ENCODE peak calls at places on chromosomes 1 and 21, in eight cellular contexts. B is right cardiac atrium, Q is Peyer's patch, K is body of pancreas, I is esophagus muscularis mucosa, L is aorta, U is mesenchymal stem cell, X is sigmoid colon. T is an unnamed sample. For H3K9me3 and H3K27me3, the result is how much of the 10 kb centered on the place peaks cover.

GRCh38 chr1:59595774-59596173 is 219.0 kb upstream of the HOOK1 start:
- DNase-seq in B (no peak), Q (no peak), K (no peak), I (no peak), L (no peak), U (peak), X (no peak), T (no peak)

GRCh38 chr21:37682908-37683307 is 233.3 kb downstream of the KCNJ6 start:
- DNase-seq in B (no peak), Q (no peak), K (no peak), I (no peak), L (no peak), U (no peak), X (no peak), T (no peak)

GRCh38 chr1:93350322-93350721 is 4.6 kb downstream of the DR1 start:
- DNase-seq in B (no peak), Q (no peak), K (no peak), I (no peak), L (no peak), U (no peak), X (no peak), T (no peak)

GRCh38 chr1:213464786-213465460 is 413.9 kb downstream of the RPS6KC1 start:
- DNase-seq in B (no peak), Q (no peak), K (no peak), I (peak), L (no peak), U (no peak), X (no peak), T (no peak)

GRCh38 chr1:37393585-37394120 is 80.7 kb upstream of the ZC3H12A start:
- DNase-seq in B (no peak), Q (no peak), K (no peak), I (no peak), L (no peak), U (no peak), X (no peak), T (no peak)

GRCh38 chr1:187067160-187067559 is 238.4 kb downstream of the PLA2G4A start:
- DNase-seq in B (peak), Q (no peak), K (no peak), I (no peak), L (no peak), U (no peak), X (no peak), T (no peak)

GRCh38 chr21:42220138-42220701 is 1.3 kb downstream of the ABCG1 start:
- DNase-seq in B (peak), Q (peak), K (peak), I (peak), L (peak), U (peak), X (peak), T (peak)

GRCh38 chr1:44361478-44361877 is 6.4 kb upstream of the ERI3 start:
- DNase-seq in B (no peak), Q (no peak), K (no peak), I (no peak), L (no peak), U (no peak), X (no peak), T (no peak)

GRCh38 chr1:205810448-205811157 is 2.4 kb downstream of the SLC41A1 start:
- DNase-seq in B (no peak), Q (no peak), K (no peak), I (no peak), L (no peak), U (peak), X (no peak), T (no peak)

GRCh38 chr21:31612889-31613785 is 46.4 kb upstream of the SOD1 start:
- DNase-seq in B (no peak), Q (no peak), K (no peak), I (no peak), L (no peak), U (peak), X (no peak), T (no peak)

GRCh38 chr1:154263465-154264332 is 8.7 kb upstream of the HAX1 start:
- DNase-seq in B (no peak), Q (peak), K (no peak), I (no peak), L (no peak), U (peak), X (no peak), T (no peak)

GRCh38 chr1:205082431-205082830 is 1.8 kb downstream of the TMEM81 start:
- DNase-seq in B (no peak), Q (no peak), K (no peak), I (no peak), L (no peak), U (no peak), X (no peak), T (no peak)

GRCh38 chr21:32484706-32485380 is 72.3 kb downstream of the EVA1C start:
- DNase-seq in B (no peak), Q (no peak), K (peak), I (no peak), L (peak), U (no peak), X (no peak), T (no peak)

DNA sequence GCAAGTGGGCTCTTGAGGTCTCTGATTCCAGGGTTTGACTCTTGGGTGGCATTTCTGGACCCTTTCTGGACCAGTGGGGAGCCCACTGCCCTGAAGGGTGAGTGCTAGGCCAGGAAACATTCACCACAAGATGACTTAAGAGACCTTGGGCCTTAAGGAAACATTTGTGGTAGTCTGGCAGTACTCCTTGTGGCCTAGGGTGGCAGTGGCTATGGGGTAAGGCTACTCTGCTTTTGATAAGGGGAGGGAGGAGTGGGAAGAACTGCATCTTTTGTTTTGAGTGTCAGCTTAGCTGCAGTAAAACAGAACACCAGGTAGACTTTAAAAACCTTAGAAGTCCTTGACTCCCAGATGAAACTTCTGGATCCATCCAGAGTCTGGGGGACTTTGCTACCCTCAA is 529.3 kb upstream of the LRRC7 start:
- DNase-seq in B (no peak), Q (no peak), K (no peak), I (no peak), L (no peak), U (no peak), X (no peak), T (no peak)
- H3K9me3 ChIP-seq in B (under half), Q (under half), K (under half), I (under half), L (under half), U (under half), X (under half), T (under half)

DNA sequence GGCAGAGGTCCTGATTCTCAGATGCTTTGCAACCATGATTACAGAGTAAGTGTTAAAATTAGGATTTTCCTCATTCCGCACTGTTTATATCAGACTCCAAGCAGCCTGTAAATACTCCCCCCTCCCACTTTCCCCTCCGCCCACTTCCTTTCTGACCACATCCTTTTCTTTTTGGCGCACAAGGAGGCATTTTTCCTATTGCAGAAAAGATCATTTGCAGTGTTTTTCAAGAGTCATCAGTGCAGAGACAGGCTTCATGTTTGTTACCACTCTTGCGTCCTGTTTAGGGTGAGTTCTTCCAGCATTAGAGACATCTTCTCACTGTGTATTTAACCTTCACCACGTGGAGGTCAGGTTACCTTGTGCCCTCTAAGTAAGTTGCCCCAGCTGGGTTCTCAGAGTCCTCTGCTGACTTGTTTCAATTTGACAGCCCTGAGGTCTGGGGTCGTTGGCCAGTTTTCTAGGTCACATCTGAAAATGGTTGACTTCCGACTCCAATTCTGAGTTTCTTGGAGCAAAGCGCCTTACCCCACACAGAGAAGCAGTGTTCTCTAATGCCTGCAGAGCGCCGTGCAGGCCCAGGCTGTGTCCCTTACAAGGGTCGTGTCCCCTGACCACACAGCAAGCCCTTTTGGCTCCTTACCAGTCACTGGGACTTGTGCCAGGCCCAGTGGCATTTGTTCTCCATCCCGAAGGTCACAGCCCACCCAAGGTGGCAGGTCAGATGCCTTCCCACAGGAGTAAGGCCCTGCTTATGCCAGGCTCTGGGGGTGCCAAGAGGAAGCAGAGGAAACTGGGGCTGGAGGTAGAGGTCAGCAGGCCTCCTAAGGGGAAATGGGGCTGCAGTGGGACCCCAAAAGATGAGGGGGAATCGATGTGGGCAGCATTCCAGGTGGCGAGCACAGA is 85.6 kb downstream of the FAM78B start:
- DNase-seq in B (peak), Q (no peak), K (no peak), I (no peak), L (no peak), U (no peak), X (no peak), T (no peak)
- H3K27ac ChIP-seq in B (no peak), Q (peak), K (no peak), I (no peak), L (no peak), U (no peak), X (peak), T (no peak)

DNA sequence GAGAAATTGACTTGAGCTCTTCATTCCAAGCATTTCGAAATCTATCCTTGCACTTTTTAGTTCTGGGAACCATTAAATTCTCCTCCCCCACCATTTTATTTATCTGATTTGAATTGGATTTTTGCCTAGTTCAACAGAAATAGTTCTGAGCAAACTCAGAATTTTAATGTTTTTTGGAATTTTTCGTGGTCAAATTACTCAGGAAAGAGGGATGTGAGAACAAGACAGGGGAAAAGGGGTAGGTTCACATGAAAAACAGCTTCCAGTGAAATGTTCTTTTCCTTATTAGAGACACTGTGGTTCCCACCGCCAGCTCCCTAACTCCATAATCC is 5.7 kb upstream of the ZNF697 start:
- DNase-seq in B (no peak), Q (no peak), K (no peak), I (no peak), L (no peak), U (no peak), X (no peak), T (no peak)
- H3K27me3 ChIP-seq in B (under half), Q (under half), K (under half), I (under half), L (under half), U (under half), X (under half), T (under half)

DNA sequence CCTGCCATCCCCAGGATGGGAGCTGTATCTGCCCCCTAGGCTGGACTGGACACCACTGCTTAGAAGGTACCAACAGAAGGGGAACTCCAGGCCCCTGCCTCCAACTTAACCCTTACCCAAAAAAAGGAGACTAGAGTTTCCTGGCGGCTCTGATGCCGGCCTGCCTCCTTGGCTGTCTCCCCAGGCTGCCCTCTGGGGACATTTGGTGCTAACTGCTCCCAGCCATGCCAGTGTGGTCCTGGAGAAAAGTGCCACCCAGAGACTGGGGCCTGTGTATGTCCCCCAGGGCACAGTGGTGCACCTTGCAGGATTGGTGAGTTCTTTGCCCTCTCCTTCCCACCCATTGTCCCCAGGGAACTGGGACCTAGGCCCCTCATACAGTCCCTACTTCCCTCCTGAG is 8.1 kb upstream of the LRRC71 start:
- DNase-seq in B (peak), Q (no peak), K (no peak), I (no peak), L (peak), U (no peak), X (no peak), T (no peak)
- H3K9me3 ChIP-seq in B (under half), Q (under half), K (under half), I (under half), L (under half), U (under half), X (under half), T (under half)

GRCh38 chr1:224276768-224277487 is 53.0 kb downstream of the NVL start:
- DNase-seq in B (no peak), Q (no peak), K (no peak), I (no peak), L (no peak), U (no peak), X (no peak), T (no peak)

GRCh38 chr1:224267922-224268321 is 62.0 kb downstream of the NVL start:
- DNase-seq in B (no peak), Q (no peak), K (no peak), I (no peak), L (no peak), U (no peak), X (no peak), T (no peak)

GRCh38 chr1:224274970-224275626 is 54.9 kb downstream of the NVL start:
- DNase-seq in B (no peak), Q (no peak), K (no peak), I (peak), L (no peak), U (no peak), X (no peak), T (no peak)

GRCh38 chr1:224271106-224271505 is 58.9 kb downstream of the NVL start:
- DNase-seq in B (no peak), Q (no peak), K (no peak), I (no peak), L (no peak), U (no peak), X (no peak), T (no peak)

GRCh38 chr1:224273651-224274050 is 56.3 kb downstream of the NVL start:
- DNase-seq in B (no peak), Q (peak), K (no peak), I (no peak), L (no peak), U (peak), X (no peak), T (no peak)
- H3K27ac ChIP-seq in B (no peak), Q (peak), K (no peak), I (no peak), L (no peak), U (no peak), X (no peak), T (no peak)

DNA sequence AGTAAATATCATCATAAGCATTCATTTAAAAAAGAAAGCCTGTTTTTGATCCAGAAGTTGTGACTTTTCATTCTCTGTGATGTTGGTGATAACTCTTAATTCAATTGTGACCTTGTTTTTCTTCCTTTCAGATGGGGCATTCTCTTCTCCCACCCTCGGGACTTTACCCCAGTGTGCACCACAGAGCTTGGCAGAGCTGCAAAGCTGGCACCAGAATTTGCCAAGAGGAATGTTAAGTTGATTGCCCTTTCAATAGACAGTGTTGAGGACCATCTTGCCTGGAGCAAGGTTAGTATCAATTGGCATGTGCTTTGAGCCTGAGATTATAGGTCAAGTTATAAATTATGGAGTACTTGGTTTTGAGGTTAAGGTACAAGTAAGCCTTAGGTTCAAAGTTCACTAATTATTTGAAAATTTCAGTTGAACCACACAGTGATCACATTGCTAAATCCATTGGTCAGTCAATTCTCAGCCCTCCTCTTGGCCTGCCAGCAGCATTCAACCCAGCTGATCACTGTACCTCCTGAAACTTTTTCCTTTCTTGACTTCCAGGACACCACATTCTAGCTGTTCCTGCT is 4.1 kb downstream of the PRDX6 start:
- DNase-seq in B (peak), Q (no peak), K (no peak), I (no peak), L (no peak), U (no peak), X (no peak), T (no peak)
- H3K27me3 ChIP-seq in B (under half), Q (under half), K (under half), I (under half), L (under half), U (under half), X (under half), T (under half)

GRCh38 chr1:166947398-166948043 is 27.8 kb downstream of the ILDR2 start:
- DNase-seq in B (peak), Q (no peak), K (peak), I (no peak), L (peak), U (peak), X (peak), T (peak)

GRCh38 chr1:166950156-166950555 is 25.2 kb downstream of the ILDR2 start:
- DNase-seq in B (no peak), Q (no peak), K (no peak), I (peak), L (no peak), U (no peak), X (no peak), T (no peak)

GRCh38 chr1:166948856-166949350 is 26.4 kb downstream of the ILDR2 start:
- DNase-seq in B (no peak), Q (no peak), K (no peak), I (no peak), L (no peak), U (no peak), X (no peak), T (no peak)

DNA sequence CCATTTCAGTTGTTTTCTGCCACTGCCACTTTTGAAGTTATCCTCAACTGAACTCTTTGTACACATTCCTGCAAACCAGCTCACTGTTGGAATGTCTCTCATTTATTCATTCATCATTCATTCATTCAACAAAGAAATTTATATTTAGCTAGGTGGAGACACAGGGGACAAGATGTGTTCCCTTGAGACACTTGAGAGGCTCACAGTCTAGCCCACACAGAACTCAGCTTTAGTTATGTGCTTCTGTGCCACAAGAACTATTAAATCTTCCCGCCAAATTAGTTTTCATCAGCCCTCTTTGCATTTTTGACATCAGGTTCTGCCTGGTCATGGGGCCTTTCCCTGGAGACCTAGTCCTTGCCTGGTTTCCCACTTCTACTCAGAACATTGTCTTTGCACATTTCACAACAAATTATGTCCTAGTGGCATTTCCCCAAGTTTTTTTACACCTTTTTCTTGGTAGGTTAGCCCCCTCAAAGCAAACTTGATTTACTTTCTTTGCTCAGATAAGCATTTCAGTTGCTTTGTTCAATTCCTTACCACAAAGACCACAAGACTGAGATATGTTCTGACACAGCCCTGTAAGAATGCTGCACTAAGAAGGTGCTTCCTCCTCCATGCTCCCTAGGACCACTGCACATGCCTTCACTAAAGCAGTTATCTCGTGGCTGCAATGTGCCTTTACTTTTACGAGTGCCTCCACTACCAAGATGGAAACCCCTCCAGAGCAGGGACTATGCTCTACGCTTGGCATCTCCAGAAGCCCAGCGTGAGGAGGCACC is 31.0 kb downstream of the ILDR2 start:
- DNase-seq in B (no peak), Q (no peak), K (no peak), I (peak), L (no peak), U (peak), X (no peak), T (no peak)
- H3K9me3 ChIP-seq in B (under half), Q (under half), K (under half), I (under half), L (under half), U (under half), X (under half), T (under half)

DNA sequence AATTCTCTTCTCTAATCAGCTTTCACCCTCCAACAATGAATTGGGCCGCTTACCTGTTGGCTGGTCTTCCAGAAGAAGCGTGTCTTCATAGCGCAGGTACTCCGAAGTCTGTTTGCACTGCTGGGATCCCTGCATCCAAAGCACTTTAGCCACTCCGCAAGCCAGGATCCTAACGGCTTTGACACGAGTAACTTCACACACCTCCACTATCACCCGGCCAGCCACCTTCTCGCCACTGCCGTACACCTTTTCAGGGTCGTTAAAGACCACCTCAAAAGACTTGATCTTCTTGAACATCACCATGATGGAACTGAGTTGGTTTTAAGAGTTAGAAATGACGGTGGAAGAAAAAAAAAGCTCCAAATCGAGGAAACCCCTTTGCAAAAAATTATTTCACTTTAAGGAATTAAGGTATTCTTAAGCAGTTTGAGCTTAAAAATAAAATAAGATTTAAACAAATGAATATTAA is 381 bp downstream of the TXNIP start:
- DNase-seq in B (no peak), Q (no peak), K (no peak), I (no peak), L (no peak), U (no peak), X (peak), T (no peak)
- H3K27ac ChIP-seq in B (peak), Q (peak), K (peak), I (peak), L (peak), U (peak), X (peak), T (peak)

GRCh38 chr1:235298772-235299513 is 29.0 kb downstream of the ARID4B start:
- DNase-seq in B (no peak), Q (no peak), K (no peak), I (no peak), L (no peak), U (no peak), X (no peak), T (no peak)
- H3K27me3 ChIP-seq in B (under half), Q (under half), K (under half), I (under half), L (under half), U (under half), X (under half), T (under half)

GRCh38 chr1:2890221-2890850 is 88.8 kb upstream of the TTC34 start:
- DNase-seq in B (no peak), Q (no peak), K (no peak), I (no peak), L (no peak), U (no peak), X (no peak), T (no peak)
- H3K9me3 ChIP-seq in B (under half), Q (under half), K (under half), I (under half), L (under half), U (under half), X (under half), T (under half)

T was measured in right lobe of liver.